ENCODE peak calls at places on chromosomes 16 and 17, in six cellular contexts. O, T, Y, Z, C and L are unnamed samples.

GRCh38 chr17:1608676-1609075 is 20.0 kb downstream of the SLC43A2 start:
- DNase-seq in O (no peak), T (no peak), Y (no peak), Z (no peak), C (peak; percentile 33), L (no peak)

GRCh38 chr16:14649816-14650215 is 17.1 kb downstream of the BFAR start:
- DNase-seq in O (no peak), T (no peak), Y (no peak), Z (no peak), C (no peak), L (no peak)

GRCh38 chr16:8641671-8642070 is 20.2 kb downstream of the METTL22 start:
- DNase-seq in O (no peak), T (no peak), Y (no peak), Z (no peak), C (no peak), L (no peak)

GRCh38 chr17:16428098-16428882 is 12.9 kb downstream of the TRPV2 start:
- DNase-seq in O (peak; percentile 29), T (peak; percentile 59), Y (peak; percentile 85), Z (no peak), C (peak; percentile 59), L (peak; percentile 44)

GRCh38 chr16:52611817-52612673 is 65.1 kb upstream of the TOX3 start:
- DNase-seq in O (no peak), T (no peak), Y (no peak), Z (no peak), C (no peak), L (no peak)

GRCh38 chr17:79075433-79075805 is 795 bp downstream of the ENGASE start:
- DNase-seq in O (no peak), T (peak; percentile 22), Y (no peak), Z (no peak), C (no peak), L (no peak)

GRCh38 chr17:59611503-59611902 is 8.2 kb upstream of the CLTC start:
- DNase-seq in O (no peak), T (no peak), Y (no peak), Z (no peak), C (no peak), L (no peak)

GRCh38 chr17:63998721-63999679 is 849 bp downstream of the PRR29 start:
- DNase-seq in O (no peak), T (no peak), Y (peak; percentile 59), Z (no peak), C (no peak), L (no peak)

GRCh38 chr16:75011634-75012307 is 12.9 kb downstream of the ZNRF1 start:
- DNase-seq in O (peak; percentile 37), T (peak; percentile 86), Y (no peak), Z (no peak), C (peak; percentile 92), L (no peak)

GRCh38 chr17:7745748-7746470 is 28.4 kb downstream of the DNAH2 start:
- DNase-seq in O (peak; percentile 66), T (peak; percentile 90), Y (no peak), Z (no peak), C (peak; percentile 76), L (no peak)

GRCh38 chr17:57044976-57045867 is 39.8 kb upstream of the AKAP1 start:
- DNase-seq in O (no peak), T (no peak), Y (no peak), Z (no peak), C (no peak), L (no peak)

GRCh38 chr17:55527520-55528118 is 16.4 kb upstream of the SMIM36 start:
- DNase-seq in O (no peak), T (peak; percentile 76), Y (peak; percentile 54), Z (peak; percentile 54), C (peak; percentile 65), L (peak; percentile 50)

GRCh38 chr16:5438591-5438990 is 341.0 kb upstream of the EEF2KMT start:
- DNase-seq in O (no peak), T (no peak), Y (no peak), Z (no peak), C (no peak), L (no peak)

GRCh38 chr17:79844869-79845600 is 5.8 kb upstream of the CBX4 start:
- DNase-seq in O (no peak), T (peak; percentile 37), Y (peak; percentile 83), Z (no peak), C (no peak), L (peak; percentile 88)

GRCh38 chr16:56847173-56847948 is 17.6 kb upstream of the SLC12A3 start:
- DNase-seq in O (no peak), T (no peak), Y (no peak), Z (no peak), C (no peak), L (no peak)

GRCh38 chr16:74832228-74832627 is 57.6 kb upstream of the FA2H start:
- DNase-seq in O (no peak), T (no peak), Y (no peak), Z (no peak), C (no peak), L (no peak)

GRCh38 chr16:58000706-58001676 is at the start of gene USB1:
- DNase-seq in O (peak; percentile 93), T (peak; percentile 89), Y (peak; percentile 94), Z (peak; percentile 89), C (peak; percentile 73), L (peak; percentile 92)

GRCh38 chr17:64617125-64617780 is 44.9 kb downstream of the SMURF2 start:
- DNase-seq in O (no peak), T (no peak), Y (no peak), Z (no peak), C (peak; percentile 37), L (no peak)

GRCh38 chr16:2008631-2009301 is 855 bp downstream of the ZNF598 start:
- DNase-seq in O (no peak), T (peak; percentile 67), Y (no peak), Z (no peak), C (peak; percentile 44), L (no peak)

GRCh38 chr17:31588512-31588911 is 197.0 kb downstream of the RAB11FIP4 start:
- DNase-seq in O (peak; percentile 75), T (no peak), Y (no peak), Z (no peak), C (no peak), L (no peak)

GRCh38 chr17:11935734-11936406 is 61.4 kb downstream of the ZNF18 start:
- DNase-seq in O (no peak), T (no peak), Y (peak; percentile 78), Z (peak; percentile 78), C (peak; percentile 33), L (peak; percentile 36)

GRCh38 chr16:15466886-15467781 is 32.7 kb downstream of the BMERB1 start:
- DNase-seq in O (no peak), T (no peak), Y (no peak), Z (no peak), C (no peak), L (no peak)

GRCh38 chr16:1163567-1164055 is 10.7 kb downstream of the CACNA1H start:
- DNase-seq in O (no peak), T (peak; percentile 31), Y (peak; percentile 59), Z (no peak), C (peak; percentile 45), L (no peak)

GRCh38 chr17:68512967-68513474 is 791 bp downstream of the PRKAR1A start:
- DNase-seq in O (peak; percentile 3), T (peak; percentile 68), Y (no peak), Z (no peak), C (peak; percentile 43), L (no peak)

GRCh38 chr17:40541060-40541872 is 24.0 kb downstream of the CCR7 start:
- DNase-seq in O (no peak), T (no peak), Y (no peak), Z (no peak), C (no peak), L (no peak)

GRCh38 chr17:39667262-39668140 is 752 bp upstream of the PNMT start:
- DNase-seq in O (no peak), T (no peak), Y (no peak), Z (no peak), C (no peak), L (no peak)

GRCh38 chr16:85132456-85133289 is 20.4 kb upstream of the CIBAR2 start:
- DNase-seq in O (no peak), T (no peak), Y (no peak), Z (no peak), C (no peak), L (no peak)

GRCh38 chr17:67372751-67373150 is 4.3 kb upstream of the PITPNC1 start:
- DNase-seq in O (no peak), T (no peak), Y (no peak), Z (no peak), C (no peak), L (no peak)

GRCh38 chr17:72614871-72615626 is 477.4 kb downstream of the SLC39A11 start:
- DNase-seq in O (no peak), T (peak; percentile 54), Y (no peak), Z (peak; percentile 18), C (peak; percentile 74), L (no peak)

GRCh38 chr16:77273-77806 is 685 bp upstream of the MPG start:
- DNase-seq in O (peak; percentile 63), T (peak; percentile 88), Y (peak; percentile 71), Z (no peak), C (peak; percentile 61), L (peak; percentile 78)

GRCh38 chr17:41935641-41936040 is 5.2 kb downstream of the ODAD4 start:
- DNase-seq in O (peak; percentile 88), T (no peak), Y (no peak), Z (no peak), C (no peak), L (no peak)

GRCh38 chr17:3911271-3912053 is 4.8 kb downstream of the P2RX1 start:
- DNase-seq in O (no peak), T (no peak), Y (peak; percentile 59), Z (no peak), C (no peak), L (no peak)

GRCh38 chr16:24141917-24142316 is 114.2 kb upstream of the CACNG3 start:
- DNase-seq in O (no peak), T (no peak), Y (no peak), Z (no peak), C (no peak), L (no peak)

GRCh38 chr17:43967251-43967875 is 13.6 kb upstream of the PYY start:
- DNase-seq in O (no peak), T (no peak), Y (no peak), Z (no peak), C (no peak), L (no peak)
- H3K4me2 ChIP-seq in O (no peak overlapping the region), T (no peak overlapping the region), Y (no peak overlapping the region), Z (no peak overlapping the region), C (peak overlapping the region; percentile 58), L (no peak overlapping the region)

GRCh38 chr16:49529646-49530045 is 156.0 kb downstream of the C16orf78 start:
- DNase-seq in O (no peak), T (no peak), Y (no peak), Z (no peak), C (no peak), L (no peak)
- H4K91ac ChIP-seq in O (no peak overlapping the region), T (no peak overlapping the region), Y (no peak overlapping the region), Z (no peak overlapping the region), C (no peak overlapping the region), L (no peak overlapping the region)

DNA sequence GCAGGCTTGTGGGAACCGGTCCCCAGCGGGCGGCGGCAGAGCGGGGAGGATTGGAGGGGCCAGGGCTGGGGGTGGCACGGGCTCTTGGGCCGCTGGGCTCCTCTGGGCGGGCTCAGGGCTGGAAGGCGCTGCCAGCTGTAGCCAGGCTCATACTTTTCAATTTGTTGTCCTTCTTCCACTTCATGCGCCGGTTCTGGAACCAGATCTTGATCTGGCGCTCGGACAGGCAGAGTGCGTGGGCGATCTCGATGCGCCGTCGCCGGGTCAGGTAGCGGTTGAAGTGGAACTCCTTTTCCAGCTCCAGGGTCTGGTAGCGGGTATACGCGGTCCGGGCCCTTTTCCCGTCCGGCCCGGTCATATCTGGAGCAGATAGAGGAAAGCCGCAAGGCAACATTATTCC is 1.5 kb downstream of the HOXB5 start:
- DNase-seq in O (no peak), T (no peak), Y (no peak), Z (no peak), C (peak; percentile 64), L (no peak)
- H3K4me2 ChIP-seq in O (peak overlapping the region; percentile 84), T (peak overlapping the region; percentile 92), Y (no peak overlapping the region), Z (no peak overlapping the region), C (peak overlapping the region; percentile 98), L (no peak overlapping the region)

GRCh38 chr17:50625032-50625871 is 9.4 kb upstream of the ABCC3 start:
- DNase-seq in O (no peak), T (no peak), Y (no peak), Z (no peak), C (no peak), L (no peak)
- H4K91ac ChIP-seq in O (no peak overlapping the region), T (peak overlapping the region; percentile 60), Y (no peak overlapping the region), Z (peak overlapping the region; percentile 39), C (no peak overlapping the region), L (no peak overlapping the region)